ENCODE peak calls at places on chromosomes 13 and 19, in six cellular contexts. M is neuronal stem cell, Z is mesenchymal stem cell, S is IMR-90, E is H1, F is trophoblast cell. I is an unnamed sample.

GRCh38 chr19:50365434-50366306 is at the start of gene NAPSA:
- DNase-seq in M (no peak), Z (no peak), S (no peak), E (no peak), F (no peak), I (no peak)

GRCh38 chr13:22592515-22592914 is 588.3 kb upstream of the SGCG start:
- DNase-seq in M (no peak), Z (no peak), S (peak; percentile 0), E (no peak), F (no peak), I (no peak)

GRCh38 chr19:34316741-34317241 is 48.2 kb upstream of the GPI start:
- DNase-seq in M (no peak), Z (peak; percentile 78), S (peak; percentile 66), E (no peak), F (no peak), I (no peak)

GRCh38 chr19:13885826-13886365 is 9.0 kb downstream of the NANOS3 start:
- DNase-seq in M (no peak), Z (no peak), S (no peak), E (no peak), F (no peak), I (no peak)

GRCh38 chr13:45695198-45695730 is 6.9 kb upstream of the CBY2 start:
- DNase-seq in M (no peak), Z (no peak), S (no peak), E (no peak), F (peak; percentile 3), I (no peak)

GRCh38 chr19:17327068-17327653 is 7.5 kb downstream of the ANO8 start:
- DNase-seq in M (no peak), Z (no peak), S (no peak), E (no peak), F (peak; percentile 23), I (no peak)

GRCh38 chr19:18153555-18154134 is 682 bp downstream of the PIK3R2 start:
- DNase-seq in M (no peak), Z (no peak), S (no peak), E (no peak), F (no peak), I (no peak)

GRCh38 chr19:575527-576506 is 3.4 kb downstream of the BSG start:
- DNase-seq in M (no peak), Z (no peak), S (peak; percentile 37), E (no peak), F (no peak), I (no peak)

GRCh38 chr13:75832812-75833211 is 196.7 kb downstream of the LMO7 start:
- DNase-seq in M (no peak), Z (no peak), S (no peak), E (no peak), F (no peak), I (no peak)

GRCh38 chr13:100933841-100934240 is 259.2 kb upstream of the TMTC4 start:
- DNase-seq in M (no peak), Z (no peak), S (no peak), E (no peak), F (no peak), I (no peak)

GRCh38 chr19:41999878-42000208 is 5.8 kb upstream of the ATP1A3 start:
- DNase-seq in M (no peak), Z (no peak), S (no peak), E (no peak), F (no peak), I (no peak)

GRCh38 chr13:95931300-95932025 is 121.7 kb downstream of the UGGT2 start:
- DNase-seq in M (no peak), Z (no peak), S (no peak), E (no peak), F (no peak), I (no peak)

GRCh38 chr13:93249259-93249917 is 22.8 kb downstream of the GPC6 start:
- DNase-seq in M (no peak), Z (peak; percentile 91), S (peak; percentile 95), E (no peak), F (peak; percentile 7), I (no peak)

GRCh38 chr13:71513414-71514063 is 353.5 kb downstream of the DACH1 start:
- DNase-seq in M (no peak), Z (no peak), S (no peak), E (no peak), F (no peak), I (no peak)

GRCh38 chr19:42683917-42684513 is 56.3 kb downstream of the PSG3 start:
- DNase-seq in M (no peak), Z (peak; percentile 7), S (peak; percentile 31), E (peak; percentile 46), F (peak; percentile 81), I (no peak)

GRCh38 chr19:853014-853553 is 981 bp downstream of the ELANE start:
- DNase-seq in M (no peak), Z (no peak), S (no peak), E (no peak), F (no peak), I (no peak)

GRCh38 chr19:34676697-34677385 is at the start of gene SCGB2B2:
- DNase-seq in M (no peak), Z (no peak), S (no peak), E (no peak), F (no peak), I (peak; percentile 67)

GRCh38 chr19:37997911-37998344 is 90.9 kb downstream of the SIPA1L3 start:
- DNase-seq in M (no peak), Z (peak; percentile 91), S (peak; percentile 97), E (no peak), F (peak; percentile 57), I (no peak)

GRCh38 chr13:107200491-107200890 is 632.6 kb upstream of the ARGLU1 start:
- DNase-seq in M (no peak), Z (peak; percentile 60), S (peak; percentile 67), E (no peak), F (no peak), I (no peak)

GRCh38 chr19:9945319-9945966 is 9.1 kb upstream of the OLFM2 start:
- DNase-seq in M (no peak), Z (peak; percentile 97), S (peak; percentile 100), E (no peak), F (peak; percentile 2), I (peak; percentile 57)

GRCh38 chr19:55487884-55488687 is at the start of gene SSC5D:
- DNase-seq in M (no peak), Z (no peak), S (peak; percentile 26), E (peak; percentile 75), F (no peak), I (no peak)

GRCh38 chr13:108786578-108787100 is 157.2 kb downstream of the MYO16 start:
- DNase-seq in M (no peak), Z (no peak), S (no peak), E (no peak), F (no peak), I (no peak)
- H4K91ac ChIP-seq in M (no peak overlapping the region), Z (no peak overlapping the region), S (no peak overlapping the region), E (no peak overlapping the region), F (no peak overlapping the region), I (no peak overlapping the region)

GRCh38 chr13:97348569-97349100 is 85.3 kb upstream of the RAP2A start:
- DNase-seq in M (no peak), Z (no peak), S (no peak), E (no peak), F (no peak), I (no peak)

GRCh38 chr13:97354808-97355207 is 79.2 kb upstream of the RAP2A start:
- DNase-seq in M (no peak), Z (no peak), S (no peak), E (no peak), F (no peak), I (no peak)

GRCh38 chr13:97352815-97353214 is 81.2 kb upstream of the RAP2A start:
- DNase-seq in M (no peak), Z (no peak), S (no peak), E (no peak), F (no peak), I (no peak)

GRCh38 chr13:97356592-97356991 is 77.4 kb upstream of the RAP2A start:
- DNase-seq in M (no peak), Z (no peak), S (no peak), E (no peak), F (no peak), I (no peak)

DNA sequence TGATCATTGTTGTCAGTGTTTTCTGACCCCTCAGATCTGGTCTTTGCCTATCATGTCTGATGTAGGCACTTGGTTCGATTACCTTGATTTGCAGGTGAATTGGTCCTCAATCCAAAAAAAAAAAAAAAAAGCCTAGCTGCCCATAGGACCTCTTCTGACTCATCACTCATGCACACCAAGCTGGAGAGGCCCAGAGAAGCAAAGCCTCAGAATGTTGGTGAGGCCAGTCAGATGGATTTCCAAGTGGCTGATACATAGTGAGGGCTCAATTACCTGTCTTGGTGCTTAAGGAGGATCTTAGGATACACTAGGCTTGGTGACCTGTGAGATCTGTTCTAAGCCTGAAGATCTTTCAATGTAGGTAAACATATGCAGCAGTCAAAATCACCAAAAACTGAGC is 80.0 kb upstream of the RAP2A start:
- DNase-seq in M (no peak), Z (no peak), S (peak; percentile 62), E (no peak), F (peak; percentile 78), I (no peak)
- H4K91ac ChIP-seq in M (no peak overlapping the region), Z (no peak overlapping the region), S (no peak overlapping the region), E (no peak overlapping the region), F (no peak overlapping the region), I (no peak overlapping the region)

GRCh38 chr13:94462670-94463069 is 16.8 kb downstream of the DCT start:
- DNase-seq in M (no peak), Z (no peak), S (no peak), E (no peak), F (no peak), I (no peak)

GRCh38 chr13:94455414-94455813 is 24.1 kb downstream of the DCT start:
- DNase-seq in M (no peak), Z (no peak), S (no peak), E (no peak), F (no peak), I (no peak)

GRCh38 chr13:94454334-94454733 is 25.1 kb downstream of the DCT start:
- DNase-seq in M (no peak), Z (no peak), S (no peak), E (no peak), F (no peak), I (no peak)

GRCh38 chr13:94454906-94455305 is 24.6 kb downstream of the DCT start:
- DNase-seq in M (no peak), Z (no peak), S (peak; percentile 1), E (no peak), F (no peak), I (no peak)

GRCh38 chr13:94459116-94459515 is 20.4 kb downstream of the DCT start:
- DNase-seq in M (no peak), Z (no peak), S (no peak), E (no peak), F (no peak), I (no peak)
- H4K91ac ChIP-seq in M (no peak overlapping the region), Z (no peak overlapping the region), S (no peak overlapping the region), E (no peak overlapping the region), F (no peak overlapping the region), I (no peak overlapping the region)

GRCh38 chr13:104466016-104466415 is 1399.8 kb upstream of the SLC10A2 start:
- DNase-seq in M (no peak), Z (peak; percentile 64), S (no peak), E (no peak), F (peak; percentile 15), I (no peak)

GRCh38 chr13:104460553-104460952 is 1394.3 kb upstream of the SLC10A2 start:
- DNase-seq in M (no peak), Z (no peak), S (no peak), E (no peak), F (peak; percentile 1), I (no peak)

DNA sequence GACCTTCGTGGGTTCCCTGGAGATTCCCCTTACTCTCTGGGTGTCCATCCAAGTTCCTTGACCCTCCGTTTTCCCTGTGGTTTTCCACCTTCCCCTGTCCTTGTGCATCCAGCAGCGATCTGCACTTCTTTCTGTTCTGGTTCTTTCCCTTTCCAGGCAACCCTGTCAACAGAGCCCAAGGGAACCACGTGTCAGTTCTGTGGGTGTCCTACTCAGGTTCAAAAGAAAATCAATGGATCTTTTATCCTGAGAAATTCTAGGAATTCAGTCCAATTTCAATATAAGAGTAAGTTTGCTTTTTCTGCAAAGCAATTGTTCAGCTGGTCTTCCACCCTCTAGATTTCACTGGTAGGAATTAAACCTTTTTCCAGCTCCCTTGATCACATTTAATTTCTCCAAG is 1394.8 kb upstream of the SLC10A2 start:
- DNase-seq in M (peak; percentile 8), Z (no peak), S (no peak), E (no peak), F (no peak), I (no peak)
- H4K91ac ChIP-seq in M (no peak overlapping the region), Z (no peak overlapping the region), S (no peak overlapping the region), E (no peak overlapping the region), F (no peak overlapping the region), I (no peak overlapping the region)